ENCODE peak calls at places on chromosomes 12 and 14, in four cellular contexts. One of them, this sample, is unnamed.

GRCh38 chr12:48266826-48267225 is 63.7 kb upstream of the OR10AD1 start:
- DNase-seq in tibial artery: no peak
- DNase-seq in dermis microvascular lymphatic vessel endothelial cell: no peak
- DNase-seq in RWPE1: no peak
- DNase-seq in this sample: no peak

GRCh38 chr14:97149775-97150174 is 352.6 kb downstream of the VRK1 start:
- DNase-seq in tibial artery: no peak
- DNase-seq in RWPE1: no peak
- DNase-seq in dermis microvascular lymphatic vessel endothelial cell: no peak
- DNase-seq in this sample: no peak

GRCh38 chr14:32933943-32934890 is 4.5 kb upstream of the NPAS3 start:
- DNase-seq in tibial artery: no peak
- DNase-seq in dermis microvascular lymphatic vessel endothelial cell: no peak
- DNase-seq in RWPE1: no peak
- DNase-seq in this sample: no peak

GRCh38 chr12:5439788-5440300 is 7.9 kb downstream of the NTF3 start:
- DNase-seq in tibial artery: no peak
- DNase-seq in RWPE1: no peak
- DNase-seq in dermis microvascular lymphatic vessel endothelial cell: no peak
- DNase-seq in this sample: no peak

GRCh38 chr12:14442221-14442881 is 76.9 kb downstream of the ATF7IP start:
- DNase-seq in tibial artery: no peak
- DNase-seq in RWPE1: no peak
- DNase-seq in dermis microvascular lymphatic vessel endothelial cell: no peak
- DNase-seq in this sample: no peak

GRCh38 chr12:53735-54095 is 12.9 kb upstream of the IQSEC3 start:
- DNase-seq in RWPE1: no peak
- DNase-seq in dermis microvascular lymphatic vessel endothelial cell: no peak
- DNase-seq in tibial artery: no peak
- DNase-seq in this sample: no peak

GRCh38 chr12:99960312-99960711 is 24.4 kb downstream of the ANKS1B start:
- DNase-seq in tibial artery: no peak
- DNase-seq in RWPE1: no peak
- DNase-seq in dermis microvascular lymphatic vessel endothelial cell: no peak
- DNase-seq in this sample: no peak

GRCh38 chr14:61388173-61388975 is 67.0 kb downstream of the PRKCH start:
- DNase-seq in RWPE1: peak
- DNase-seq in dermis microvascular lymphatic vessel endothelial cell: no peak
- DNase-seq in tibial artery: no peak
- DNase-seq in this sample: no peak

GRCh38 chr14:68397371-68397779 is 395.5 kb downstream of the ZFP36L1 start:
- DNase-seq in dermis microvascular lymphatic vessel endothelial cell: no peak
- DNase-seq in tibial artery: peak
- DNase-seq in RWPE1: no peak
- DNase-seq in this sample: peak

GRCh38 chr14:68474741-68475140 is 318.1 kb downstream of the ZFP36L1 start:
- DNase-seq in tibial artery: no peak
- DNase-seq in RWPE1: no peak
- DNase-seq in dermis microvascular lymphatic vessel endothelial cell: no peak
- DNase-seq in this sample: no peak

GRCh38 chr14:98931911-98932310 is 340.1 kb downstream of the BCL11B start:
- DNase-seq in dermis microvascular lymphatic vessel endothelial cell: no peak
- DNase-seq in RWPE1: no peak
- DNase-seq in tibial artery: peak
- DNase-seq in this sample: no peak

GRCh38 chr12:83128529-83128928 is 441.8 kb downstream of the TMTC2 start:
- DNase-seq in tibial artery: no peak
- DNase-seq in RWPE1: no peak
- DNase-seq in dermis microvascular lymphatic vessel endothelial cell: no peak
- DNase-seq in this sample: no peak

GRCh38 chr12:70365648-70366518 is at the start of gene KCNMB4:
- DNase-seq in tibial artery: peak
- DNase-seq in RWPE1: peak
- DNase-seq in dermis microvascular lymphatic vessel endothelial cell: no peak
- DNase-seq in this sample: peak

GRCh38 chr14:76386922-76387782 is 11.2 kb downstream of the ESRRB start:
- DNase-seq in dermis microvascular lymphatic vessel endothelial cell: peak
- DNase-seq in tibial artery: peak
- DNase-seq in RWPE1: peak
- DNase-seq in this sample: no peak

GRCh38 chr12:70971395-70971794 is 50.9 kb upstream of the PTPRR start:
- DNase-seq in dermis microvascular lymphatic vessel endothelial cell: no peak
- DNase-seq in RWPE1: no peak
- DNase-seq in tibial artery: no peak
- DNase-seq in this sample: no peak